ENCODE peak calls at places on chromosomes 16 and 17, in five cellular contexts. One of them, this sample, is unnamed.

GRCh38 chr16:9797306-9797705 is 384.9 kb downstream of the GRIN2A start:
- DNase-seq in NCI-H774: no peak
- DNase-seq in cardiac muscle cell: no peak
- DNase-seq in sciatic nerve: no peak
- DNase-seq in putamen: no peak
- DNase-seq in this sample: no peak

GRCh38 chr17:21125862-21126261 is 902 bp upstream of the DHRS7B start:
- DNase-seq in NCI-H774: no peak
- DNase-seq in cardiac muscle cell: no peak
- DNase-seq in sciatic nerve: no peak
- DNase-seq in putamen: no peak
- DNase-seq in this sample: no peak

GRCh38 chr16:86383488-86384262 is 126.7 kb upstream of the FOXF1 start:
- DNase-seq in NCI-H774: no peak
- DNase-seq in cardiac muscle cell: peak
- DNase-seq in sciatic nerve: no peak
- DNase-seq in putamen: no peak
- DNase-seq in this sample: no peak

GRCh38 chr17:79872762-79873161 is 33.5 kb upstream of the CBX4 start:
- DNase-seq in NCI-H774: no peak
- DNase-seq in cardiac muscle cell: no peak
- DNase-seq in sciatic nerve: no peak
- DNase-seq in putamen: no peak
- DNase-seq in this sample: no peak

GRCh38 chr16:30761427-30761927 is 385 bp downstream of the CFAP119 start:
- DNase-seq in NCI-H774: no peak
- DNase-seq in cardiac muscle cell: peak
- DNase-seq in sciatic nerve: peak
- DNase-seq in putamen: no peak
- DNase-seq in this sample: no peak

GRCh38 chr16:6864670-6865069 is 468.0 kb upstream of the RBFOX1 start:
- DNase-seq in NCI-H774: no peak
- DNase-seq in cardiac muscle cell: no peak
- DNase-seq in sciatic nerve: no peak
- DNase-seq in putamen: no peak
- DNase-seq in this sample: no peak

GRCh38 chr16:57736419-57737281 is 1.1 kb downstream of the KATNB1 start:
- DNase-seq in NCI-H774: no peak
- DNase-seq in cardiac muscle cell: peak
- DNase-seq in sciatic nerve: no peak
- DNase-seq in putamen: peak
- DNase-seq in this sample: peak

GRCh38 chr17:48678141-48678971 is 44.0 kb downstream of the PRAC1 start:
- DNase-seq in NCI-H774: peak
- DNase-seq in cardiac muscle cell: peak
- DNase-seq in sciatic nerve: peak
- DNase-seq in putamen: no peak
- DNase-seq in this sample: peak

GRCh38 chr17:66675991-66676371 is 158.9 kb upstream of the CACNG5 start:
- DNase-seq in NCI-H774: no peak
- DNase-seq in cardiac muscle cell: no peak
- DNase-seq in sciatic nerve: no peak
- DNase-seq in putamen: no peak
- DNase-seq in this sample: peak